ENCODE peak calls at places on chromosomes 7 and 10, in five cellular contexts. U is K562, K is SK-N-SH, Q is HepG2, B is GM12878. L is an unnamed sample.

GRCh38 chr10:9951481-9952257 is 1066.0 kb upstream of the CELF2 start:
- DNase-seq in U (no peak), K (no peak), Q (no peak), B (no peak), L (peak)

GRCh38 chr7:34523233-34523918 is 134.6 kb upstream of the NPSR1 start:
- DNase-seq in U (no peak), K (no peak), Q (no peak), B (no peak), L (no peak)

GRCh38 chr10:123390874-123391273 is 236.7 kb downstream of the BUB3 start:
- DNase-seq in U (no peak), K (no peak), Q (no peak), B (no peak), L (no peak)

GRCh38 chr10:111391146-111391545 is 314.3 kb downstream of the ADRA2A start:
- DNase-seq in U (no peak), K (no peak), Q (no peak), B (no peak), L (no peak)

GRCh38 chr7:123538189-123538714 is 3.9 kb upstream of the IQUB start:
- DNase-seq in U (peak), K (no peak), Q (no peak), B (no peak), L (peak)

GRCh38 chr10:23951841-23952240 is 257.1 kb upstream of the KIAA1217 start:
- DNase-seq in U (no peak), K (no peak), Q (no peak), B (no peak), L (no peak)

GRCh38 chr10:18719811-18720210 is 60.6 kb downstream of the ARL5B start:
- DNase-seq in U (no peak), K (no peak), Q (no peak), B (no peak), L (peak)

GRCh38 chr10:73634397-73634796 is 6.9 kb downstream of the MYOZ1 start:
- DNase-seq in U (peak), K (no peak), Q (no peak), B (no peak), L (no peak)

GRCh38 chr10:11647676-11648075 is 36.2 kb upstream of the USP6NL start:
- DNase-seq in U (no peak), K (no peak), Q (no peak), B (no peak), L (no peak)

GRCh38 chr7:155577509-155577905 is 31.1 kb upstream of the CNPY1 start:
- DNase-seq in U (no peak), K (no peak), Q (no peak), B (no peak), L (no peak)

GRCh38 chr7:46847126-46847525 is 734.8 kb downstream of the TNS3 start:
- DNase-seq in U (no peak), K (no peak), Q (no peak), B (no peak), L (peak)

GRCh38 chr10:103828587-103829186 is 26.7 kb downstream of the SH3PXD2A start:
- DNase-seq in U (no peak), K (no peak), Q (peak), B (no peak), L (no peak)

GRCh38 chr7:26180792-26181198 is 19.8 kb downstream of the HNRNPA2B1 start:
- DNase-seq in U (peak), K (no peak), Q (no peak), B (no peak), L (no peak)

GRCh38 chr7:83655951-83656556 is 7.1 kb upstream of the SEMA3E start:
- DNase-seq in U (no peak), K (peak), Q (peak), B (peak), L (peak)

GRCh38 chr10:124539935-124540641 is 78.5 kb downstream of the LHPP start:
- DNase-seq in U (peak), K (peak), Q (peak), B (no peak), L (peak)

GRCh38 chr7:64310426-64310825 is 3.3 kb upstream of the ZNF736 start:
- DNase-seq in U (no peak), K (no peak), Q (no peak), B (no peak), L (no peak)

GRCh38 chr10:71582019-71582418 is 137.6 kb downstream of the C10orf105 start:
- DNase-seq in U (peak), K (no peak), Q (no peak), B (no peak), L (peak)

GRCh38 chr10:63634488-63635090 is 113.4 kb downstream of the REEP3 start:
- DNase-seq in U (no peak), K (no peak), Q (no peak), B (no peak), L (no peak)

GRCh38 chr10:77011823-77012566 is 625.6 kb downstream of the KCNMA1 start:
- DNase-seq in U (no peak), K (no peak), Q (no peak), B (no peak), L (no peak)

GRCh38 chr10:43259248-43259980 is 7.5 kb downstream of the RASGEF1A start:
- DNase-seq in U (peak), K (peak), Q (no peak), B (no peak), L (no peak)

GRCh38 chr7:145082366-145083240 is 246.8 kb upstream of the TPK1 start:
- DNase-seq in U (no peak), K (no peak), Q (no peak), B (no peak), L (no peak)

GRCh38 chr10:92832998-92833642 is 15.2 kb upstream of the EXOC6 start:
- DNase-seq in U (no peak), K (no peak), Q (no peak), B (no peak), L (no peak)

DNA sequence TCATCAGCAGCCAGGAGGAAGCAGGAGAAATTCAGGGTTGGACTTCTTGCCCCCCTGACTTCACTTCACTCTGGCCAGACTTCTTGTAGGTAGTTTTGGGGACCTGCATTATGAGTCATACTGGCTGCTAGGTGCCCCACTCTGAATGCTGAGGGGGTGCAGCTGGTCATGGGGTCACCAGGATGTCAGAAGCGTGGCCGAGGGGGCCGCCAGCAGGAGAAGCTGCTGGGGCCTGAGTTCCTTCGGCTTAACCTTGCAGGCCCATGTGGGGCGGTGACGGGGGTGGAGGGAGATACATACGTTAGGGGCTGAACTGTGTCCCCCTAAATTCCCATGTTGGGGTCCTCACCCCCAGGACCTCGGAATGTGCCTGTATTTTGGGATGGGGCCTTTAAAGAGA is 18.2 kb downstream of the UNCX start:
- DNase-seq in U (no peak), K (no peak), Q (no peak), B (no peak), L (no peak)
- TF ChIP-seq MXI1 in U (no peak), K (no peak), Q (no peak), B (no peak), L (no peak)

GRCh38 chr10:126252884-126253612 is 135.2 kb downstream of the ADAM12 start:
- DNase-seq in U (no peak), K (no peak), Q (no peak), B (no peak), L (peak)
- H3K4me2 ChIP-seq in U (peak), K (peak), Q (no peak), B (no peak), L (peak)

GRCh38 chr10:80699602-80700039 is 161.9 kb downstream of the SH2D4B start:
- DNase-seq in U (peak), K (peak), Q (peak), B (no peak), L (peak)

GRCh38 chr10:80697926-80698325 is 160.2 kb downstream of the SH2D4B start:
- DNase-seq in U (no peak), K (no peak), Q (no peak), B (no peak), L (no peak)

GRCh38 chr10:80690434-80690833 is 152.7 kb downstream of the SH2D4B start:
- DNase-seq in U (no peak), K (no peak), Q (no peak), B (no peak), L (no peak)

GRCh38 chr10:80700252-80700651 is 162.6 kb downstream of the SH2D4B start:
- DNase-seq in U (no peak), K (no peak), Q (no peak), B (no peak), L (no peak)

GRCh38 chr10:80694930-80695329 is 157.2 kb downstream of the SH2D4B start:
- DNase-seq in U (no peak), K (no peak), Q (no peak), B (no peak), L (no peak)
- TF ChIP-seq MXI1 in U (no peak), K (no peak), Q (no peak), B (no peak), L (no peak)

DNA sequence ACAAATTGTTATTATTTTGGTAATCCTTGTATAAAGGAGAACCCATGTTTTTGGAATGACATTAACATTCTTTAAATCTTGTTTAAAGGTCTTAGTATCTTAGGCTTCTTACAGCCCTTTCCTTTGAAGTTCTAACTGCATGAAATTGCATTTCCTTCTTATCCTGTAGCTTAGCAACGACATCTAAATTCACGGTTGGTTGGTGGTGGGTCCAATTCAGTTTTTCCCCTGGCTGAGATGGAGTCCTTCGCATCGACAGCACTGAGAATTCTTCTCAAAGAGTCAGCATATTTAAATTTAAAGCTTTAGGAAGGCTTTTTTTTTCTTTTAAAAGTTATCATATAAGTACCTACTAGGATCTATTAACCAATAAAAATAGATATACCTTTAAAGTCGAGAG is 63.3 kb downstream of the RAMP3 start:
- DNase-seq in U (no peak), K (no peak), Q (no peak), B (no peak), L (no peak)
- H3K4me2 ChIP-seq in U (no peak), K (no peak), Q (no peak), B (no peak), L (no peak)

GRCh38 chr10:69320521-69320920 is 42.2 kb downstream of the HK1 start:
- DNase-seq in U (no peak), K (no peak), Q (no peak), B (no peak), L (no peak)

GRCh38 chr10:69318997-69319727 is 40.9 kb downstream of the HK1 start:
- DNase-seq in U (peak), K (peak), Q (no peak), B (no peak), L (peak)

GRCh38 chr10:69321037-69321715 is 42.9 kb downstream of the HK1 start:
- DNase-seq in U (no peak), K (no peak), Q (no peak), B (no peak), L (no peak)

GRCh38 chr10:69318087-69318996 is 40.0 kb downstream of the HK1 start:
- DNase-seq in U (peak), K (peak), Q (no peak), B (peak), L (peak)

DNA sequence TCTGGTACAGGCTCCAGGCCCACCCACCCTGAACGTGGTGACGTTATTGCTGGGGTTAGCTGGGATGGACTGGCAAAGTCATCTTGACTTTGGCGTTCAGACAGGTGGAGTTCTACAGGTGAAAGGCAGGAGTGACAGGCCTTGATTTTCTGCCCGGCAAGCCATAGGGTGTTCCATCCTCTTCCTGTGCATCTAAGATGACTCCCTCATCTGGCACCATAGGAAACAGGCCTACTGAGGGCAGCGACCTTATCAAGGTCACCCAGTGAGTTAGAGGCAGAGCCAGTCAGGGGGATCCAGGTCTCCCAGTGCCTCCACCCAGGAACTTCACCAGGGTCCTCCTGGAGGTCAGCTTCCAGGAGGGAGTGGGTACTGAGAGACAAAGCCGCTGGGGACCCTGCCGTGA is 41.6 kb downstream of the HK1 start:
- DNase-seq in U (no peak), K (peak), Q (no peak), B (no peak), L (no peak)
- TF ChIP-seq MXI1 in U (no peak), K (no peak), Q (no peak), B (no peak), L (no peak)

DNA sequence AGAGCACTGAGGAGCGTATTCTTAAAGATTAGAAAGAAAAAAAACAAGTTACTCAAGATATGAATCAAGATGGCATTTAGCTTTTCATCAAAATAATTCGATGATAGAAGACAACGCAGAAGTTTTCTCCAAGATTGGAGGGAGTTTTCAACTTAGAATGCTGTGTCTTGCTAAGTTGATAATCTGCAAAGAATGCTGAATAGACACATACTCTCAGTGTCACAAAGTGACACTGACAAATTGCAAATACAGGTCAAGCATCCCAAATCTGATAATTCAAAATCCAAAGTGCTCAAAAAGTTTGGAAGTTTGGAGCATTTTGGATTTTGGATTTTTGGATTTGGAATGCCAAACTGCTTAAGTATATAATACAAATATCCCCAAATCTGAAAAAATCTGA is 243.8 kb downstream of the BBS9 start:
- DNase-seq in U (no peak), K (no peak), Q (no peak), B (no peak), L (no peak)
- H3K4me2 ChIP-seq in U (no peak), K (no peak), Q (no peak), B (no peak), L (no peak)

DNA sequence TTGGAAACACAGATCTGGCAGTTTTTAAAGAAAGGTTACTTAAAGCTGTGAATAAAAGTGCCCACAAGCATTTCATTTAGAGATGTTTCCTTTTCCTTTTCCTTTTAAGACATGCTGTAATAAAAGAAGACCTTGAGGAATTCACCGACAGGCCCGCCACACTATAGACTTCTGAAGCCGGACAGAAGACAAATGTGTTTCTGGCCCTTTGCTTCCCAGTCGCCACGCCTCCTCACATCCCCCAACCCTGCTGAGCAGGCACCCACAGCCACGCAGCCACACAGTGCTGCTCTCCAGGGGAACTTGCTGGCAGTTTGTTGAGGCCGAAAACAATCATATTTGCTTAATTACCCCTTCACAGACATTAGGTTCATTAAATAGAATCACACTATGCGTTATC is 83.4 kb downstream of the SLC25A13 start:
- DNase-seq in U (peak), K (no peak), Q (no peak), B (no peak), L (no peak)
- TF ChIP-seq MXI1 in U (peak), K (no peak), Q (no peak), B (no peak), L (no peak)

DNA sequence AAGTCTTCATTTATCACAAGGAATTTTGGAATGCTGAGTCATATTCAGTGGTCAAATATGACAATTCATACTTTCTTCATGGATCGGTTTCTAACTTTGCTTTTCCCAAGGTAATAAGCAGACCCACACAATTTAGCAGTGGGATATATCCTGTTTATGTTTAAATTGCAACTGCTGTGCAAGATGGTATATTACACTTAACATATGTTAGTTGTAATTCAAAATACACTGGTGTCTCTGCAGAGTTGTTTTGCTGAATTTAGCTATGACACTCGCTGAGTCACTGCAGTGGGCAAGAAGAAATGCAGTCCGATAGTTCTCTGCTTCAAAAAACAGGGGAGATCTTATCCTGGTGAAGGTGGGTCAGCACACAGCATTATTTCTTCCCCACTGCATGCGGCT is 194.8 kb upstream of the PTN start:
- DNase-seq in U (no peak), K (no peak), Q (no peak), B (no peak), L (peak)
- H3K4me2 ChIP-seq in U (no peak), K (peak), Q (no peak), B (no peak), L (peak)

GRCh38 chr10:68202965-68203358 is 29.0 kb downstream of the ATOH7 start:
- DNase-seq in U (no peak), K (no peak), Q (no peak), B (no peak), L (peak)
- TF ChIP-seq MXI1 in U (no peak), K (no peak), Q (no peak), B (no peak), L (no peak)

DNA sequence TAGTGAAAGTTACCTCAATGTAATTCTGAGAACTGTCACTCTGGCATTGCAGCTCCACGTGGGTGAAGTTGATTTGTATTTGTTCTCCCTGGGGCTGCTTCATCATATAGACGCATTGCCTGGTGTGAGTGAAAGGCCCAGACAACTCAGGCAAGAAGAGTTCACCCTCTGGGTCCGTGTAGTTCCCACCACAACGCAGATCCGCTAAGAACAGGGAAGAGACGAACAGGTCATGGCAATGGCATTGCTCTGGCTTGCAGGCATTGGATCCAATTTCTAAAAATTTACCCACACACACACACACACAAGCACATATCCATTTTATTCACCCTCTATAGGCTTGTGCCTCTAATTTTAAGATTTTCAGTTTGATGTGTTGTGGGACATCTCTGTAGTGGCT is 45.4 kb downstream of the CUBN start:
- DNase-seq in U (no peak), K (no peak), Q (no peak), B (no peak), L (no peak)
- H3K4me2 ChIP-seq in U (no peak), K (no peak), Q (no peak), B (no peak), L (no peak)

L was measured in IMR-90.